ENCODE peak calls at places on chromosomes 12 and 14, in seven cellular contexts. A, F, S, V, J, E and M are unnamed samples.

GRCh38 chr12:31819427-31819826 is 90.6 kb upstream of the AMN1 start:
- DNase-seq in A (no peak), F (no peak), S (no peak), V (no peak), J (no peak), E (no peak), M (no peak)

GRCh38 chr12:54258286-54258685 is 21.6 kb downstream of the CBX5 start:
- DNase-seq in A (peak), F (no peak), S (no peak), V (no peak), J (no peak), E (no peak), M (no peak)

GRCh38 chr14:103140316-103141109 is 17.3 kb downstream of the TNFAIP2 start:
- DNase-seq in A (peak), F (no peak), S (no peak), V (no peak), J (no peak), E (no peak), M (no peak)

GRCh38 chr12:19971396-19971802 is 396.9 kb upstream of the PDE3A start:
- DNase-seq in A (peak), F (no peak), S (no peak), V (no peak), J (no peak), E (no peak), M (no peak)

GRCh38 chr12:13444076-13444475 is 247.6 kb downstream of the EMP1 start:
- DNase-seq in A (no peak), F (no peak), S (no peak), V (no peak), J (no peak), E (no peak), M (no peak)

GRCh38 chr14:81363746-81364400 is 36.3 kb downstream of the STON2 start:
- DNase-seq in A (no peak), F (no peak), S (no peak), V (no peak), J (no peak), E (no peak), M (no peak)

GRCh38 chr12:89999699-90000505 is 291.3 kb upstream of the ATP2B1 start:
- DNase-seq in A (no peak), F (no peak), S (no peak), V (no peak), J (no peak), E (no peak), M (no peak)

GRCh38 chr12:103401421-103401820 is 94.3 kb downstream of the C12orf42 start:
- DNase-seq in A (peak), F (no peak), S (no peak), V (no peak), J (no peak), E (no peak), M (no peak)

GRCh38 chr12:101209319-101210302 is at the start of gene SLC5A8:
- DNase-seq in A (no peak), F (no peak), S (no peak), V (no peak), J (no peak), E (no peak), M (no peak)

GRCh38 chr12:6069452-6070093 is 54.9 kb downstream of the VWF start:
- DNase-seq in A (peak), F (no peak), S (no peak), V (no peak), J (no peak), E (peak), M (no peak)

GRCh38 chr12:125089083-125089482 is 23.8 kb downstream of the AACS start:
- DNase-seq in A (no peak), F (no peak), S (no peak), V (no peak), J (no peak), E (no peak), M (no peak)

GRCh38 chr12:97805086-97805485 is 342.5 kb downstream of the RMST start:
- DNase-seq in A (no peak), F (no peak), S (no peak), V (no peak), J (no peak), E (no peak), M (no peak)

GRCh38 chr12:45216297-45216982 is 545 bp downstream of the ANO6 start:
- DNase-seq in A (peak), F (peak), S (no peak), V (no peak), J (peak), E (peak), M (no peak)

GRCh38 chr12:21527451-21528180 is 1.5 kb downstream of the SPX start:
- DNase-seq in A (peak), F (peak), S (no peak), V (no peak), J (peak), E (peak), M (no peak)

GRCh38 chr12:105672171-105672570 is 341.7 kb downstream of the C12orf75 start:
- DNase-seq in A (no peak), F (no peak), S (no peak), V (no peak), J (no peak), E (no peak), M (no peak)

GRCh38 chr12:92362785-92363184 is 217.1 kb upstream of the BTG1 start:
- DNase-seq in A (no peak), F (no peak), S (no peak), V (no peak), J (no peak), E (no peak), M (no peak)

GRCh38 chr14:90871605-90872233 is 55.5 kb upstream of the TTC7B start:
- DNase-seq in A (no peak), F (no peak), S (no peak), V (no peak), J (no peak), E (no peak), M (no peak)

GRCh38 chr12:119710374-119710773 is 42.4 kb downstream of the PRKAB1 start:
- DNase-seq in A (peak), F (no peak), S (no peak), V (no peak), J (no peak), E (no peak), M (no peak)

GRCh38 chr14:25046301-25046943 is 3.5 kb downstream of the STXBP6 start:
- DNase-seq in A (no peak), F (no peak), S (no peak), V (no peak), J (no peak), E (no peak), M (no peak)

GRCh38 chr14:30608533-30609006 is 13.5 kb upstream of the SCFD1 start:
- DNase-seq in A (peak), F (no peak), S (no peak), V (no peak), J (no peak), E (no peak), M (no peak)

GRCh38 chr14:25667387-25667786 is 617.4 kb upstream of the STXBP6 start:
- DNase-seq in A (no peak), F (no peak), S (no peak), V (no peak), J (no peak), E (no peak), M (no peak)

GRCh38 chr12:19066471-19067001 is 63.0 kb upstream of the PLEKHA5 start:
- DNase-seq in A (no peak), F (no peak), S (no peak), V (no peak), J (no peak), E (no peak), M (no peak)

GRCh38 chr14:68168460-68169109 is 349.0 kb downstream of the RAD51B start:
- DNase-seq in A (no peak), F (no peak), S (no peak), V (no peak), J (no peak), E (no peak), M (no peak)

GRCh38 chr14:24307575-24308341 is at the start of gene CIDEB:
- DNase-seq in A (peak), F (peak), S (no peak), V (no peak), J (peak), E (peak), M (no peak)

GRCh38 chr14:69715725-69716482 is 51.0 kb upstream of the SRSF5 start:
- DNase-seq in A (peak), F (no peak), S (no peak), V (no peak), J (peak), E (no peak), M (no peak)

GRCh38 chr14:91835920-91836843 is 31.2 kb downstream of the TC2N start:
- DNase-seq in A (peak), F (peak), S (peak), V (peak), J (peak), E (peak), M (peak)

GRCh38 chr12:97148941-97149559 is 242.0 kb downstream of the NEDD1 start:
- DNase-seq in A (peak), F (peak), S (no peak), V (peak), J (peak), E (peak), M (no peak)

GRCh38 chr12:57319678-57320469 is 68.9 kb upstream of the STAC3 start:
- DNase-seq in A (no peak), F (no peak), S (no peak), V (no peak), J (no peak), E (no peak), M (no peak)

GRCh38 chr14:46661728-46662127 is 10.1 kb upstream of the RPL10L start:
- DNase-seq in A (no peak), F (no peak), S (no peak), V (no peak), J (no peak), E (no peak), M (no peak)

GRCh38 chr14:60161176-60162107 is 3.8 kb downstream of the DHRS7 start:
- DNase-seq in A (no peak), F (no peak), S (no peak), V (no peak), J (no peak), E (no peak), M (no peak)

GRCh38 chr14:56196274-56196673 is 78.1 kb downstream of the PELI2 start:
- DNase-seq in A (no peak), F (no peak), S (no peak), V (no peak), J (no peak), E (no peak), M (no peak)

GRCh38 chr12:11840350-11840749 is 190.9 kb downstream of the ETV6 start:
- DNase-seq in A (no peak), F (peak), S (no peak), V (no peak), J (no peak), E (no peak), M (peak)

GRCh38 chr12:79057540-79057939 is 193.0 kb downstream of the SYT1 start:
- DNase-seq in A (no peak), F (no peak), S (no peak), V (no peak), J (no peak), E (no peak), M (no peak)

GRCh38 chr12:109277899-109278762 is 31.0 kb downstream of the FOXN4 start:
- DNase-seq in A (peak), F (no peak), S (no peak), V (no peak), J (no peak), E (no peak), M (no peak)

GRCh38 chr12:88723219-88723618 is 142.9 kb upstream of the KITLG start:
- DNase-seq in A (no peak), F (no peak), S (no peak), V (no peak), J (no peak), E (no peak), M (no peak)